ENCODE peak calls at places on chromosomes 11 and 22, in ten cellular contexts. H, G, E, T, M, V, F, X, Q and O are unnamed samples.

GRCh38 chr11:76626921-76627391 is 43.6 kb downstream of the LRRC32 start:
- DNase-seq in H (no peak), G (peak), E (no peak), T (peak), M (no peak), V (peak), F (peak), X (no peak), Q (no peak), O (no peak)

GRCh38 chr11:80593981-80594380 is 1153.2 kb upstream of the TENM4 start:
- DNase-seq in H (peak), G (no peak), E (no peak), T (peak), M (peak), V (no peak), F (peak), X (no peak), Q (no peak), O (no peak)

GRCh38 chr22:19431641-19432091 is at the start of gene HIRA:
- DNase-seq in H (peak), G (no peak), E (peak), T (peak), M (peak), V (peak), F (peak), X (no peak), Q (peak), O (peak)

GRCh38 chr11:8719260-8720190 is 36.9 kb downstream of the RPL27A start:
- DNase-seq in H (peak), G (no peak), E (peak), T (peak), M (peak), V (peak), F (no peak), X (no peak), Q (no peak), O (peak)

GRCh38 chr11:118027694-118028093 is 41.5 kb downstream of the IL10RA start:
- DNase-seq in H (no peak), G (no peak), E (no peak), T (no peak), M (no peak), V (no peak), F (no peak), X (no peak), Q (no peak), O (no peak)

GRCh38 chr11:78192223-78192719 is 3.6 kb downstream of the USP35 start:
- DNase-seq in H (no peak), G (no peak), E (no peak), T (no peak), M (peak), V (no peak), F (peak), X (no peak), Q (no peak), O (no peak)

GRCh38 chr11:69296890-69297224 is 2.9 kb downstream of the MYEOV start:
- DNase-seq in H (peak), G (no peak), E (no peak), T (no peak), M (no peak), V (no peak), F (no peak), X (no peak), Q (peak), O (peak)

GRCh38 chr11:19433791-19434190 is 193.0 kb upstream of the E2F8 start:
- DNase-seq in H (no peak), G (no peak), E (no peak), T (no peak), M (no peak), V (no peak), F (no peak), X (no peak), Q (no peak), O (no peak)

GRCh38 chr11:87719311-87720073 is 455.8 kb downstream of the RAB38 start:
- DNase-seq in H (no peak), G (no peak), E (no peak), T (no peak), M (no peak), V (no peak), F (no peak), X (no peak), Q (no peak), O (no peak)

GRCh38 chr11:59776210-59777066 is 21.3 kb downstream of the STX3 start:
- DNase-seq in H (no peak), G (no peak), E (peak), T (peak), M (peak), V (no peak), F (peak), X (no peak), Q (no peak), O (no peak)

GRCh38 chr11:10942621-10943020 is 84.8 kb upstream of the ZBED5 start:
- DNase-seq in H (no peak), G (no peak), E (no peak), T (no peak), M (no peak), V (no peak), F (no peak), X (no peak), Q (no peak), O (no peak)

GRCh38 chr11:65663634-65664200 is 1.0 kb upstream of the RELA start:
- DNase-seq in H (peak), G (no peak), E (peak), T (no peak), M (peak), V (peak), F (peak), X (no peak), Q (peak), O (peak)

GRCh38 chr11:47354913-47355282 is 2.4 kb upstream of the MYBPC3 start:
- DNase-seq in H (no peak), G (no peak), E (peak), T (no peak), M (no peak), V (peak), F (peak), X (no peak), Q (no peak), O (no peak)

GRCh38 chr11:72685560-72686480 is 11.6 kb upstream of the PDE2A start:
- DNase-seq in H (peak), G (no peak), E (no peak), T (no peak), M (peak), V (no peak), F (no peak), X (no peak), Q (no peak), O (no peak)

GRCh38 chr11:57491371-57492061 is 24.0 kb downstream of the SLC43A1 start:
- DNase-seq in H (peak), G (no peak), E (no peak), T (no peak), M (peak), V (no peak), F (peak), X (no peak), Q (peak), O (no peak)

DNA sequence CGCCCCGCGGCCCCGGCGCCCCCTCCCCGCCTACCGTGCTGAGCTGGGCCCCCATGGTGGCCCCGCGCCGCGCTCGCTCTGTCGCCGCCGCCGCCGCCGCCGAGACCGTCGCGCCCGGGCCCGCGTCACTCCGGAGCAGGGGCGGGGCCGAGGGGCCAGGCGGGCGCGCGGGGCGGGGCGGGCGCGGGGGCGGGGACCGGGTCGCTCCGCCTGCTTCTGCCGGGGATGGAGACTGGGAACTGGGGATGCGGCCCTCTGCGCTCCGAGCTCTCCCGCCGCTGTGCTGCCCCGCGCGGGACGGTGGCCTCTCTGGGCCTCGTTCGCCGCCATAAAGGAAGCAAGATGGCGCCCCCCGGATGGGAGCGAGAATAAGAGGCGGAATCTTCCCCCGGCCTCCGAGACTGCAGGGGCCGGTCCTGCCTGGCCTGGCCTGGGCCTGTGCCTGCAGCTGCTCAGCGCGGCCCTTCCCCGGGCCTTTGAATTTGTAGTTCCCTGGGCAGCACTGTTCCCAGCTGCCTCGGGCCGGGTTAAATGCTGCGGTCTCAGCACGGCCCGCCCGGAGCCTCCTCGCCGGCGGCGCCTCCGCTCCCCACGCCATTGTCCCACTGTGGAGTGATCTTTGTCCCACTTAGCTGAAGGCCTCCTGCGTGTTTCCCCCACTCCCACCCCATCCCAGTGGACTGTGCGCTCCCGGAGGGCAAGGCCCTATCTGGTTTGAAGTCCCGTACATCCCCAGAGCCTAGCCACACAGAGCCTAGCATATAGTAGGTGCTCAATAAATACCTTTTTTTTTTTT is at the start of gene CYB5R3:
- DNase-seq in H (peak), G (no peak), E (peak), T (peak), M (peak), V (peak), F (peak), X (peak), Q (peak), O (peak)
- TF ChIP-seq POLR2A in H (no peak), G (peak), E (no peak), T (peak), M (no peak), V (no peak), F (peak), X (no peak), Q (no peak), O (peak)

GRCh38 chr22:43151251-43152000 is at the start of gene TSPO:
- DNase-seq in H (peak), G (no peak), E (peak), T (peak), M (peak), V (peak), F (peak), X (no peak), Q (peak), O (peak)
- TF ChIP-seq POLR2A in H (peak), G (no peak), E (peak), T (peak), M (peak), V (no peak), F (no peak), X (peak), Q (no peak), O (no peak)

DNA sequence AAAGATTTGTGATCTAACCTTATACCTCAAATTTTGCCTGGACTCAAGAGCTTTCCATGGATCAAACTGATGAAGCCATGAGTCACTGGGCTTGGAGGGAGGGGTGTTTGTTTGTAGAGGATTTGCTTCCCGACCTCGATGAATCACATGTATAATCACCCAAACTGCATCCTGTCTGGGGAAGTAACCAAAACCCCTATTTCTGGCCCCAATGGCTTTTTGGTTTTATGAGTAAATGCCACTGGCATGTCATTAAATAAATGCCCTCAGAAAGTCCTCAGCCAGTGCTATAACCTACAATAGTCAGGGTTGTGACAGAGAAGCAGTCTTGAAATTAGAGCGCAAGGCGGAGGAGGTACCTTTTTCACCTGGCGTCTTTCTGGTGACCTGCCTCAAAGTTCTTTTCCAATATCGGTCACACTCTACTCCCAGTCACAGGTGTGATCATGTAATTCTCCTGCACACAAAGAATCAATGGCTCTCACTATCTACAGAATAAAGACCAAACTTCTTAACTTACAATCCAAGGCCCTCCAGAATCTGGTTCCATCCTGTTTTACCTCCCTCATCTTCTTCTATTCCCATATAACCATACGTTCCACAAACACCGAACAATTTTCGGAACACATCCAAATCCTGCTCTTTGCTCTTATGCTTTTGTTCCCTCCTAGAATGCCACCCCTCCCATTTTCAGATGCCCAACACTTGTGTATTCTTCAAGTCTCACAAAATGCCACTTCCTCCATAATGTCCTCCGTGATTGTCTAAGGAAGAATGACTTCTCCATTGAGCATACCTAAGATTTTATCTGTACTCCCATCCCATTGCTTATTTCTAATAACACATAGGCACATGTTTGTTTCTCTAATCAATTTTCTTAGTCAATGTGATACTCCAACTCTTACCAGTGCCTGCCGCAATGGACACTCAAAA is 81.3 kb upstream of the BLID start:
- DNase-seq in H (no peak), G (no peak), E (peak), T (peak), M (no peak), V (no peak), F (no peak), X (no peak), Q (no peak), O (no peak)
- TF ChIP-seq POLR2A in H (no peak), G (no peak), E (no peak), T (no peak), M (no peak), V (no peak), F (no peak), X (no peak), Q (no peak), O (no peak)

GRCh38 chr22:36329217-36330078 is 58.3 kb downstream of the MYH9 start:
- DNase-seq in H (peak), G (no peak), E (peak), T (peak), M (peak), V (peak), F (peak), X (no peak), Q (peak), O (peak)
- TF ChIP-seq POLR2A in H (peak), G (peak), E (no peak), T (no peak), M (peak), V (no peak), F (no peak), X (peak), Q (no peak), O (no peak)

DNA sequence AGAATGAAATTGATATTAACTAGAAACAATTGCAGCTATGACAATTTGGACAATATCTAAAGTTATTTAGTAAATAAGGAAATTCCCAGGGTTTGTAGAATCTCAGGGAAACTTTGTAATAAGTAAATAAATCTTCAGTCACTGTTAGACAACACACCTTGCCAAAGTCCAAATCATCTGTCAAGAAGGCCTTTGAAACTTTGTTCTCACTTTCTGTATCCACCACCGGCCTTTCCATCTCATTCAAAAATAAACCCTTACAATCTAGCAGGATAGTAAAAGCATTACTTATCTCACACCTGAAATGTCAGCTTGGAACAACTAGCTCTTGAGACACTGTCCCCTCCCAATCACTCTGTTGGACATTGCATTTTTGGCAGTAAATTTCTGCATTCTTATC is 7.9 kb downstream of the NNMT start:
- DNase-seq in H (no peak), G (no peak), E (no peak), T (no peak), M (no peak), V (no peak), F (no peak), X (no peak), Q (no peak), O (no peak)
- TF ChIP-seq POLR2A in H (no peak), G (no peak), E (no peak), T (no peak), M (no peak), V (no peak), F (no peak), X (no peak), Q (no peak), O (no peak)

DNA sequence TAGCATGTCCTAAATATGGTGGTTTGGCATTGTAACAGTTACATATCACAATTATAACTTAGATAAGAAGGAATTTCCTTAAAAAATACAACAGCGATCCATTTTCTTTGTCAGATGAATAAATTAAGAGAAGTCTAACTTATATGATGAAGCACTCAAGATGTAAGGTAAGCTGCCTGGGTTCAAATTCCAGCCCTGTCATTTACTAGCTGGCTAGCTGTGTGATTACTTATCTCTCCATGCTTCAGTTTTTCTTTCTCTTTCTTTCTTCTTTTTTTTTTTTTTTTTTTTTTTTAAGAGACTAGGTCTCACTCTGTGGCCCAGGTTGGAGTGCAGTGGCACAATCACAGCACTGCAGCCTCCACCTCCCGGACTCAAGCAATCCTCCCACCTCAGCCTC is 22.2 kb upstream of the LDHA start:
- DNase-seq in H (no peak), G (no peak), E (no peak), T (no peak), M (no peak), V (no peak), F (no peak), X (no peak), Q (no peak), O (no peak)
- TF ChIP-seq POLR2A in H (no peak), G (no peak), E (no peak), T (no peak), M (no peak), V (no peak), F (no peak), X (no peak), Q (no peak), O (no peak)

GRCh38 chr11:2892215-2893020 is 6.8 kb upstream of the CDKN1C start:
- DNase-seq in H (peak), G (no peak), E (peak), T (peak), M (no peak), V (no peak), F (peak), X (no peak), Q (peak), O (peak)

GRCh38 chr11:2891901-2892214 is 6.3 kb upstream of the CDKN1C start:
- DNase-seq in H (no peak), G (no peak), E (no peak), T (no peak), M (peak), V (no peak), F (no peak), X (no peak), Q (peak), O (peak)

GRCh38 chr11:2889399-2890273 is 4.1 kb upstream of the CDKN1C start:
- DNase-seq in H (no peak), G (no peak), E (no peak), T (no peak), M (no peak), V (no peak), F (no peak), X (no peak), Q (no peak), O (no peak)

GRCh38 chr11:2891291-2891690 is 5.7 kb upstream of the CDKN1C start:
- DNase-seq in H (no peak), G (no peak), E (no peak), T (no peak), M (no peak), V (no peak), F (no peak), X (no peak), Q (no peak), O (no peak)

GRCh38 chr11:2890466-2891241 is 5.1 kb upstream of the CDKN1C start:
- DNase-seq in H (peak), G (no peak), E (no peak), T (no peak), M (peak), V (no peak), F (peak), X (no peak), Q (peak), O (no peak)
- TF ChIP-seq POLR2A in H (no peak), G (no peak), E (no peak), T (no peak), M (peak), V (no peak), F (no peak), X (no peak), Q (no peak), O (no peak)

GRCh38 chr11:34051349-34052035 is at the start of gene CAPRIN1:
- DNase-seq in H (peak), G (peak), E (peak), T (peak), M (peak), V (peak), F (peak), X (peak), Q (peak), O (peak)
- TF ChIP-seq POLR2A in H (peak), G (peak), E (peak), T (peak), M (peak), V (no peak), F (peak), X (no peak), Q (no peak), O (peak)

DNA sequence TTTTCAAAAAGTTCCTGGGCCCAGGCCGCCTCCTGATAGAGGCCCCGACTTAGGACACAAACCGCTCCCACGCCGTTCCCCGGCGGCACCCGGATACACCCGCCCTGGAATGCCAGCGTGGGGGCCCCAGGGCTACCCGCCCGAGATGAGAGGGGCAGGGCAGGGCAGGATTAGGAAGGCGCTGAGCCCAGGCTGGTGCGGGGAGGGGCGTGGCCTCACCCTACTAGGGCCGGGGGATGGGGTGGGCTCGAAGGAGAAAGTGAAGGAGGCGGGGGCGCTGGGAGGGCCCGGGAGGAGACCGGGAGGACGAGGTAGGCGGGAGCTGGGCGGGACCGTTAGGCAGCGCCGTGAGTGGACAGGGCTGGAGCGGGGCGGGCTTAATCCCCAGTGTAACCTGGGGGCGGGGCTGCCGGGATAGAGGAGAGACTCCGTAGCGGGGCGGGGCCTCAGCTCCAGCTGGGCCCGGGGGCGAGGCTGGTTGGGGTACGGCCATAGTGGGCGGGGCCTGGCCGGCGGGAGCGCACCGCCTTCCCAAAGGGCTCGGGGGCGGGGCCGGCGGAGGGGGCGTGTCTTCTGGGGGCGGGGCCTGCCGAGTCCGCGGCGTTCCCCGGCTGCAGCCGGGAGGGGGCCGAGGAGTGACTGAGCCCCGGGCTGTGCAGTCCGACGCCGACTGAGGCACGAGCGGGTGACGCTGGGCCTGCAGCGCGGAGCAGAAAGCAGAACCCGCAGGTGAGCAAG is at the start of gene CD82:
- DNase-seq in H (peak), G (peak), E (peak), T (peak), M (peak), V (peak), F (peak), X (peak), Q (peak), O (peak)
- TF ChIP-seq POLR2A in H (peak), G (peak), E (peak), T (peak), M (peak), V (no peak), F (peak), X (no peak), Q (no peak), O (no peak)

GRCh38 chr22:38489561-38490133 is 16.5 kb downstream of the DDX17 start:
- DNase-seq in H (no peak), G (no peak), E (no peak), T (no peak), M (no peak), V (no peak), F (no peak), X (no peak), Q (no peak), O (no peak)
- TF ChIP-seq POLR2A in H (no peak), G (peak), E (no peak), T (no peak), M (no peak), V (no peak), F (no peak), X (no peak), Q (no peak), O (no peak)